ENCODE peak calls at places on chromosomes 12 and 14, in four cellular contexts. S, J, N and H are unnamed samples.
A peak's percentile ranks its signal among the peaks of the same experiment; 100 is the strongest.

GRCh38 chr14:22882529-22883190 is 362 bp upstream of the REM2 start:
- DNase-seq in S (no peak), J (peak; percentile 48), N (peak; percentile 52), H (peak; percentile 66)

GRCh38 chr14:65790185-65790815 is 377.8 kb downstream of the FUT8 start:
- DNase-seq in S (no peak), J (no peak), N (no peak), H (no peak)

GRCh38 chr14:53368714-53369191 is 215.6 kb upstream of the DDHD1 start:
- DNase-seq in S (no peak), J (no peak), N (peak; percentile 30), H (peak; percentile 87)

GRCh38 chr14:72892103-72892878 is 1.6 kb downstream of the DPF3 start:
- DNase-seq in S (no peak), J (no peak), N (peak; percentile 58), H (peak; percentile 70)

GRCh38 chr14:68244272-68244975 is 424.8 kb downstream of the RAD51B start:
- DNase-seq in S (no peak), J (no peak), N (no peak), H (no peak)

GRCh38 chr12:50110762-50111416 is 1.1 kb upstream of the COX14 start:
- DNase-seq in S (peak; percentile 82), J (peak; percentile 63), N (peak; percentile 28), H (peak; percentile 60)

GRCh38 chr12:54967461-54967860 is 17.1 kb downstream of the TESPA1 start:
- DNase-seq in S (no peak), J (no peak), N (peak; percentile 48), H (no peak)

GRCh38 chr12:31868980-31869379 is 90.2 kb upstream of the RESF1 start:
- DNase-seq in S (no peak), J (no peak), N (peak; percentile 70), H (peak; percentile 56)

GRCh38 chr12:7293670-7294069 is 10.2 kb upstream of the ACSM4 start:
- DNase-seq in S (no peak), J (no peak), N (no peak), H (no peak)

GRCh38 chr12:7295529-7295928 is 8.3 kb upstream of the ACSM4 start:
- DNase-seq in S (no peak), J (no peak), N (no peak), H (no peak)

GRCh38 chr12:7289743-7290142 is 14.1 kb upstream of the ACSM4 start:
- DNase-seq in S (no peak), J (no peak), N (no peak), H (no peak)

DNA sequence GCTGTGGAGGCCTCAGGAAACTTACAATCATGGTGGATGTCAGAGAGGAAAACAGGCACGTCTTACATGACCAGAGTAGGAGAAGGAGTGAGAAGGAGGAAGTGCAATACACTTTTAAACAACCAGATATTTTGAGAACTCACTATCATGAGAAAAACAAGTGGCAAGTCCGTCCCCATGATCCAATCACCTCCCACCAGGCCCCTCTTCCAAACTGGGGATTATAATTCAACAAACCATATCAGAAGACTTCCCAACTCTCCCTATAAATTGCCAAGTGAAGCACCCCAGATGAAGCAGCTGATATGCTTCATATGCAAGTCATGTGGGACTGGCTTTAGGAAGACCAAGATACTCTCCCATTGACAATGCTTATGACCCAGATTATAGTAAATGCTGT is 11.6 kb upstream of the ACSM4 start:
- DNase-seq in S (no peak), J (no peak), N (no peak), H (no peak)
- H3K9me3 ChIP-seq in S (peaks cover 22% of the 10 kb centered on the region), J (peaks cover 2% of the 10 kb centered on the region), N (no peaks in the 10 kb centered on the region), H (no peaks in the 10 kb centered on the region)

DNA sequence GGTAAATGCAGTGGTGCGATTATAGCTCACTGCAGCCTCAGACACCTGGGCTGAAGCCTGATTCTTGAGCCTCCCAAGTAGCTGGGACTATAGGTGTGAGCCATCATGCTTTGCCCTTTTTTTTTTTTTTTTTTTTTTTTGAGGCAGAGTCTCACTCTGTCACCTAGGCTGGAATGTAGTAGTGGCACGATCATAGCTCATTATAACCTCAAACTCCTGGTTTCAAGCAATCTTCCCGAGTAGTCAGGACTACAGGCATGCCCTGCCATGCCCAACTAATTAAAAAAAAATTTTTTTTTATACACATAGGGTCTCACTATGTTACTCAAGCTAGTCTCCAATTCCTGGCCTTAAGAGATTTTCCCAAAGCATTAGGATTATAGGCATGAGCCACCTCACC is 6.9 kb downstream of the ATP2A2 start:
- DNase-seq in S (no peak), J (no peak), N (peak; percentile 74), H (no peak)
- H3K4me1 ChIP-seq in S (peaks cover 24% of the 10 kb centered on the region), J (peaks cover 1% of the 10 kb centered on the region), N (peaks cover 48% of the 10 kb centered on the region), H (peaks cover 59% of the 10 kb centered on the region)

DNA sequence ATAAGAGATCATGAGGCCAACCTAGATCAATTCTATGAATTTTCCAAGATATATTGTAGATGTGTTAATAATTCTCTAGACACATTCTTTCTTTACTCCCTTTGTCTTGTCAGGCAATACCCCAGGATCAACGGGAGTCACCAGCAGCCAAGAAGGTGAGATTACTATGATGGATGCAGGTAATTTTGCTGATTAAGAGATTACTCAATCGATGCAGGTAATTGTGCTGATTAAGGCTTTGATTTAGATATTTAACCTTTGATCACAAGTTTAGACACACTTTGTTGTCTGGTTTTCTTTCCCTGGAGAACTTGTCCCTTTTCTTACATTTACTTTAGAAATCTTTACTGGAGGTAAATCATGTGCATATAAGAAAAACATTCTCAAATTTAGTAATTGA is 134.3 kb upstream of the CNTN1 start:
- DNase-seq in S (no peak), J (no peak), N (no peak), H (no peak)
- H3K9me3 ChIP-seq in S (peaks cover 3% of the 10 kb centered on the region), J (no peaks in the 10 kb centered on the region), N (no peaks in the 10 kb centered on the region), H (no peaks in the 10 kb centered on the region)

DNA sequence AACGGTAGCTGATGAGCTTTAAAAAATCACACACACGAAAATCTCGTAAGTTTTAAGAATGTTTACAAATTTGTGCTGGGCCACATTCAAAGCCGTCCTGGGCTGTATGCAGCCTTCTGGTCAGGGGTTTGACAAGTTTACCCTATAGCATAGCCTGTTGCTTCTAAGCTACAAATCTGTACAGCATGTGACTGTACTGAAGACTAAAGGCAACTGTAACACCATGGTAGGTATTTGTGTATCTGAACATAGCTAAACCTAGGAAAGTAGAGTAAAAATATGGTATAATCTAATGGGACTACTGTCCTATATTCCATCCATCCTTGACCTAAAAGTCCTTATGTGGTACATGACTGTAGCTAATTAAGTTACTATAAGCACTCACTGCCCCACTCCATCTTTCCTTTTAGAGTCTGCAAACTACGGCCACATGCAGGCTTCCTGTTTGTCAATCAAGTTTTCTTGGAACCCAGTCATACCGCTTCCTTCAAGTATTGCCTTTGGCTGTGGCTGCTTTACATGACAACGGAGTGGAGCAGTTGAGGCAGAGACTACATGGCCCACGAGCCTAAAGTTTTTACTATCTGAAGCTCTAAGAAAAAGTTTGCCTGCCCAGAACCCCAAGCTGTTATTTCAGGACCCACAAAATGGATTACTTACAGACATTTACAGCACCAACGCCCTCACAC is 18.5 kb downstream of the KRT7 start:
- DNase-seq in S (no peak), J (no peak), N (no peak), H (no peak)
- H3K4me1 ChIP-seq in S (peaks cover 5% of the 10 kb centered on the region), J (peaks cover 3% of the 10 kb centered on the region), N (no peaks in the 10 kb centered on the region), H (peaks cover 13% of the 10 kb centered on the region)

GRCh38 chr14:81392976-81393643 is 7.0 kb downstream of the STON2 start:
- DNase-seq in S (no peak), J (no peak), N (no peak), H (no peak)

GRCh38 chr14:81390706-81391105 is 9.4 kb downstream of the STON2 start:
- DNase-seq in S (no peak), J (no peak), N (no peak), H (peak; percentile 3)

GRCh38 chr14:81388236-81388801 is 11.8 kb downstream of the STON2 start:
- DNase-seq in S (no peak), J (no peak), N (no peak), H (no peak)

GRCh38 chr14:81394739-81395138 is 5.4 kb downstream of the STON2 start:
- DNase-seq in S (no peak), J (no peak), N (no peak), H (no peak)

GRCh38 chr14:81392052-81392451 is 8.1 kb downstream of the STON2 start:
- DNase-seq in S (no peak), J (no peak), N (no peak), H (no peak)
- H3K9me3 ChIP-seq in S (peaks cover 5% of the 10 kb centered on the region), J (no peaks in the 10 kb centered on the region), N (no peaks in the 10 kb centered on the region), H (no peaks in the 10 kb centered on the region)

GRCh38 chr14:103818870-103819269 is 28.5 kb downstream of the PPP1R13B start:
- DNase-seq in S (no peak), J (no peak), N (no peak), H (no peak)
- H3K4me1 ChIP-seq in S (peaks cover 6% of the 10 kb centered on the region), J (peaks cover 2% of the 10 kb centered on the region), N (no peaks in the 10 kb centered on the region), H (peaks cover 8% of the 10 kb centered on the region)

GRCh38 chr12:7100239-7100638 is 8.0 kb upstream of the C1R start:
- DNase-seq in S (no peak), J (no peak), N (no peak), H (no peak)
- H3K9me3 ChIP-seq in S (no peaks in the 10 kb centered on the region), J (no peaks in the 10 kb centered on the region), N (no peaks in the 10 kb centered on the region), H (no peaks in the 10 kb centered on the region)

GRCh38 chr12:664779-665092 is 1.5 kb upstream of the NINJ2 start:
- DNase-seq in S (no peak), J (no peak), N (no peak), H (no peak)

GRCh38 chr12:668092-668481 is 4.8 kb upstream of the NINJ2 start:
- DNase-seq in S (no peak), J (no peak), N (no peak), H (no peak)

GRCh38 chr12:664075-664778 is 982 bp upstream of the NINJ2 start:
- DNase-seq in S (no peak), J (no peak), N (no peak), H (no peak)

GRCh38 chr12:666766-667308 is 3.6 kb upstream of the NINJ2 start:
- DNase-seq in S (no peak), J (no peak), N (peak; percentile 59), H (peak; percentile 60)

DNA sequence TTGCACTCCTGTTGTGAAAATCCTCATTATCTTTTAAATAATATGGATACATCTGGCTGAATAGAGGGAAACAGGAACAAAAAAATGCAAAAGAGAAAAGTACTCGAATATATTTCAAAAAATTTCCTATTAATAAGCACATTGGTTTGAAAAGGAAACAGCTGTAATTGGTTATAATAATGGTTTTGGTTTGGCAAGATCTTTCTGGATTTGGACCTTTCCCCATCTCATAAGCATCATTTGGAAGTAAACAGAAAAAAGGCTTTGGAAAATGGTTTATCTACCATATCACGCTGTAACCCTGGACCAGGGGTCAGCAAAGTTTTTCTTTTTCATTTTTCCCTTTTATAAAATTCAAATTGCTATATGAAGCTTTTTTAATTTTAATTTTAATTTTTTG is 2.8 kb upstream of the NINJ2 start:
- DNase-seq in S (no peak), J (no peak), N (no peak), H (no peak)
- H3K4me1 ChIP-seq in S (peaks cover 5% of the 10 kb centered on the region), J (peaks cover 4% of the 10 kb centered on the region), N (no peaks in the 10 kb centered on the region), H (peaks cover 24% of the 10 kb centered on the region)

GRCh38 chr14:106037380-106037779 is 511.0 kb downstream of the TMEM121 start:
- DNase-seq in S (no peak), J (no peak), N (no peak), H (no peak)
- H3K9me3 ChIP-seq in S (no peaks in the 10 kb centered on the region), J (no peaks in the 10 kb centered on the region), N (peaks cover 10% of the 10 kb centered on the region), H (no peaks in the 10 kb centered on the region)

GRCh38 chr12:57094194-57095160 is 5.6 kb downstream of the NAB2 start:
- DNase-seq in S (no peak), J (no peak), N (no peak), H (no peak)
- H3K4me1 ChIP-seq in S (peaks cover 28% of the 10 kb centered on the region), J (peaks cover 18% of the 10 kb centered on the region), N (peaks cover 65% of the 10 kb centered on the region), H (peaks cover 29% of the 10 kb centered on the region)